ENCODE peak calls at places on chromosomes 3 and 15, in ten cellular contexts. E is left colon; H is A549; V is NCI-H1105; P is NCI-H446; D is ecto neural progenitor cell; J is naive thymus-derived CD8-positive, alpha-beta T cell; N is kidney glomerular epithelial cell; G is nucleus accumbens; Z is activated CD4-positive, alpha-beta T cell treated with anti-CD3 and anti-CD28 coated beads, Interleukin-2, amount 50 U/mL, for 24 hours. C is an unnamed sample.
A peak's percentile ranks its signal among the peaks of the same experiment; 100 is the strongest.

GRCh38 chr15:89230277-89230676 is 8.9 kb upstream of the RLBP1 start:
- DNase-seq in J (no peak), E (no peak), P (no peak), V (no peak), N (no peak), Z (no peak), H (no peak), D (no peak), G (no peak), C (no peak)

GRCh38 chr15:99384992-99385669 is 133.8 kb downstream of the LRRC28 start:
- DNase-seq in E (no peak), G (no peak), H (no peak), J (no peak), D (no peak), V (no peak), N (no peak), P (no peak), Z (no peak), C (no peak)

GRCh38 chr3:111846717-111847116 is 12.3 kb upstream of the PHLDB2 start:
- DNase-seq in D (no peak), H (peak; percentile 26), G (no peak), P (no peak), N (peak; percentile 87), E (no peak), V (no peak), J (no peak), Z (no peak), C (no peak)

GRCh38 chr3:66370179-66370578 is 130.6 kb downstream of the LRIG1 start:
- DNase-seq in V (no peak), P (no peak), E (no peak), N (no peak), D (no peak), G (no peak), H (no peak), Z (no peak), J (no peak), C (no peak)

GRCh38 chr3:112074616-112075497 is 11.3 kb upstream of the C3orf52 start:
- DNase-seq in G (no peak), Z (no peak), N (peak; percentile 95), D (no peak), H (peak; percentile 87), V (peak; percentile 39), E (peak; percentile 51), P (no peak), J (no peak), C (peak; percentile 71)

GRCh38 chr3:10154335-10155122 is 10.2 kb upstream of the IRAK2 start:
- DNase-seq in H (no peak), P (no peak), V (no peak), E (no peak), G (no peak), D (no peak), Z (no peak), N (no peak), J (no peak), C (no peak)

GRCh38 chr15:25177955-25178801 is 223.4 kb downstream of the SNRPN start:
- DNase-seq in N (no peak), D (peak; percentile 18), E (no peak), J (no peak), G (no peak), V (no peak), Z (no peak), P (no peak), H (no peak), C (no peak)

GRCh38 chr3:30578479-30578878 is 27.9 kb upstream of the TGFBR2 start:
- DNase-seq in E (peak; percentile 38), Z (no peak), P (no peak), D (no peak), V (no peak), J (no peak), G (no peak), H (no peak), N (peak; percentile 99), C (peak; percentile 59)

GRCh38 chr3:159458010-159458409 is 530.6 kb upstream of the IL12A start:
- DNase-seq in G (no peak), V (no peak), E (no peak), Z (no peak), D (no peak), N (peak; percentile 96), P (no peak), J (no peak), H (no peak), C (peak; percentile 83)

GRCh38 chr15:75808563-75808962 is 34.7 kb upstream of the UBE2Q2 start:
- DNase-seq in J (no peak), H (no peak), E (no peak), N (no peak), Z (no peak), V (no peak), D (no peak), P (no peak), G (no peak), C (no peak)

GRCh38 chr3:55269636-55270035 is 217.5 kb downstream of the WNT5A start:
- DNase-seq in D (no peak), P (no peak), Z (no peak), V (no peak), G (no peak), J (no peak), E (no peak), H (no peak), N (no peak), C (no peak)

GRCh38 chr3:44439499-44440295 is 37.8 kb downstream of the ZNF445 start:
- DNase-seq in N (no peak), H (no peak), P (no peak), Z (peak; percentile 16), J (no peak), D (no peak), E (peak; percentile 57), G (no peak), V (no peak), C (no peak)

GRCh38 chr3:157156844-157157635 is 2.9 kb downstream of the CCNL1 start:
- DNase-seq in P (no peak), H (no peak), J (no peak), V (peak; percentile 61), D (no peak), Z (no peak), E (no peak), N (peak; percentile 11), G (no peak), C (no peak)

GRCh38 chr3:47010050-47010712 is 30.7 kb downstream of the NBEAL2 start:
- DNase-seq in D (no peak), E (peak; percentile 5), J (no peak), V (no peak), P (no peak), N (no peak), Z (no peak), H (no peak), G (no peak), C (no peak)

GRCh38 chr3:129530331-129530761 is 1.9 kb downstream of the RHO start:
- DNase-seq in N (peak; percentile 43), P (no peak), D (peak; percentile 61), Z (no peak), H (no peak), V (no peak), E (no peak), G (no peak), J (no peak), C (no peak)

GRCh38 chr3:51391566-51392300 is 648 bp downstream of the RBM15B start:
- DNase-seq in D (peak; percentile 64), Z (peak; percentile 33), H (no peak), P (no peak), N (no peak), E (peak; percentile 51), G (no peak), J (peak; percentile 45), V (no peak), C (no peak)

GRCh38 chr3:150296123-150296750 is 111.9 kb upstream of the TSC22D2 start:
- DNase-seq in V (no peak), G (no peak), P (no peak), N (no peak), D (no peak), Z (no peak), J (no peak), E (no peak), H (no peak), C (no peak)

GRCh38 chr3:147393261-147393964 is 12.9 kb downstream of the ZIC4 start:
- DNase-seq in G (peak; percentile 58), P (no peak), Z (no peak), D (peak; percentile 78), V (peak; percentile 67), E (no peak), J (no peak), N (no peak), H (no peak), C (no peak)

GRCh38 chr3:152060701-152061100 is 187.3 kb downstream of the SUCNR1 start:
- DNase-seq in Z (no peak), N (no peak), V (no peak), E (no peak), J (no peak), H (no peak), D (no peak), P (no peak), G (no peak), C (no peak)

GRCh38 chr3:47310391-47310790 is 27.6 kb downstream of the KLHL18 start:
- DNase-seq in J (no peak), P (no peak), N (no peak), E (no peak), G (no peak), V (no peak), D (no peak), Z (no peak), H (no peak), C (no peak)

GRCh38 chr3:37726445-37727000 is 135.2 kb upstream of the CTDSPL start:
- DNase-seq in J (no peak), N (no peak), P (peak; percentile 68), D (no peak), V (no peak), G (no peak), Z (no peak), H (no peak), E (no peak), C (no peak)

C was measured in T1000.